ENCODE peak calls at places on chromosomes 16 and 17, in ten cellular contexts. One of them, this sample, is unnamed.

GRCh38 chr17:10226930-10227695 is 28.7 kb upstream of the GAS7 start:
- DNase-seq in GM23248: peak
- DNase-seq in PC-3: peak
- DNase-seq in mesendoderm: peak
- DNase-seq in adipocyte: peak
- DNase-seq in IMR-90: peak
- DNase-seq in astrocyte: no peak
- DNase-seq in fibroblast of lung: peak
- DNase-seq in mammary epithelial cell: no peak
- DNase-seq in neural progenitor cell: peak
- DNase-seq in this sample: peak

GRCh38 chr17:5164465-5164864 is 27.2 kb downstream of the ZNF594 start:
- DNase-seq in GM23248: no peak
- DNase-seq in PC-3: no peak
- DNase-seq in mesendoderm: no peak
- DNase-seq in adipocyte: no peak
- DNase-seq in IMR-90: no peak
- DNase-seq in astrocyte: no peak
- DNase-seq in fibroblast of lung: no peak
- DNase-seq in mammary epithelial cell: no peak
- DNase-seq in neural progenitor cell: no peak
- DNase-seq in this sample: no peak

GRCh38 chr16:68287276-68288251 is 23.2 kb downstream of the SLC7A6OS start:
- DNase-seq in GM23248: peak
- DNase-seq in PC-3: peak
- DNase-seq in mesendoderm: no peak
- DNase-seq in adipocyte: peak
- DNase-seq in IMR-90: peak
- DNase-seq in astrocyte: peak
- DNase-seq in fibroblast of lung: peak
- DNase-seq in mammary epithelial cell: peak
- DNase-seq in neural progenitor cell: no peak
- DNase-seq in this sample: no peak

GRCh38 chr17:49498037-49498615 is 3.0 kb downstream of the NGFR start:
- DNase-seq in GM23248: no peak
- DNase-seq in PC-3: peak
- DNase-seq in mesendoderm: peak
- DNase-seq in adipocyte: no peak
- DNase-seq in IMR-90: no peak
- DNase-seq in astrocyte: no peak
- DNase-seq in fibroblast of lung: no peak
- DNase-seq in mammary epithelial cell: no peak
- DNase-seq in neural progenitor cell: peak
- DNase-seq in this sample: no peak

GRCh38 chr17:52157161-52157560 is 1.4 kb downstream of the CA10 start:
- DNase-seq in GM23248: no peak
- DNase-seq in PC-3: no peak
- DNase-seq in mesendoderm: no peak
- DNase-seq in adipocyte: no peak
- DNase-seq in IMR-90: no peak
- DNase-seq in astrocyte: no peak
- DNase-seq in fibroblast of lung: no peak
- DNase-seq in mammary epithelial cell: no peak
- DNase-seq in neural progenitor cell: no peak
- DNase-seq in this sample: no peak

GRCh38 chr16:73059779-73060178 is 11.9 kb upstream of the ZFHX3 start:
- DNase-seq in GM23248: no peak
- DNase-seq in PC-3: no peak
- DNase-seq in mesendoderm: no peak
- DNase-seq in adipocyte: no peak
- DNase-seq in IMR-90: no peak
- DNase-seq in astrocyte: no peak
- DNase-seq in fibroblast of lung: peak
- DNase-seq in mammary epithelial cell: no peak
- DNase-seq in neural progenitor cell: no peak
- DNase-seq in this sample: no peak

GRCh38 chr17:39835038-39835786 is 28.9 kb downstream of the IKZF3 start:
- DNase-seq in GM23248: no peak
- DNase-seq in PC-3: no peak
- DNase-seq in mesendoderm: peak
- DNase-seq in adipocyte: no peak
- DNase-seq in IMR-90: no peak
- DNase-seq in astrocyte: no peak
- DNase-seq in fibroblast of lung: no peak
- DNase-seq in mammary epithelial cell: no peak
- DNase-seq in neural progenitor cell: peak
- DNase-seq in this sample: no peak

GRCh38 chr16:72985148-72985882 is 62.6 kb downstream of the ZFHX3 start:
- DNase-seq in GM23248: peak
- DNase-seq in PC-3: no peak
- DNase-seq in mesendoderm: no peak
- DNase-seq in adipocyte: peak
- DNase-seq in IMR-90: peak
- DNase-seq in astrocyte: peak
- DNase-seq in fibroblast of lung: peak
- DNase-seq in mammary epithelial cell: no peak
- DNase-seq in neural progenitor cell: no peak
- DNase-seq in this sample: no peak

GRCh38 chr17:1557355-1558095 is 5.1 kb downstream of the PITPNA start:
- DNase-seq in GM23248: peak
- DNase-seq in PC-3: no peak
- DNase-seq in mesendoderm: no peak
- DNase-seq in adipocyte: no peak
- DNase-seq in IMR-90: peak
- DNase-seq in astrocyte: peak
- DNase-seq in fibroblast of lung: peak
- DNase-seq in mammary epithelial cell: no peak
- DNase-seq in neural progenitor cell: no peak
- DNase-seq in this sample: peak

GRCh38 chr16:84483882-84484565 is 20.4 kb downstream of the MEAK7 start:
- DNase-seq in GM23248: no peak
- DNase-seq in PC-3: no peak
- DNase-seq in mesendoderm: no peak
- DNase-seq in adipocyte: no peak
- DNase-seq in IMR-90: no peak
- DNase-seq in astrocyte: no peak
- DNase-seq in fibroblast of lung: no peak
- DNase-seq in mammary epithelial cell: no peak
- DNase-seq in neural progenitor cell: no peak
- DNase-seq in this sample: peak

GRCh38 chr16:83137326-83137770 is 510.6 kb downstream of the CDH13 start:
- DNase-seq in GM23248: peak
- DNase-seq in PC-3: peak
- DNase-seq in mesendoderm: no peak
- DNase-seq in adipocyte: no peak
- DNase-seq in IMR-90: peak
- DNase-seq in astrocyte: peak
- DNase-seq in fibroblast of lung: peak
- DNase-seq in mammary epithelial cell: peak
- DNase-seq in neural progenitor cell: peak
- DNase-seq in this sample: peak
- H3K4me3 ChIP-seq in GM23248: peak
- H3K4me3 ChIP-seq in PC-3: peak
- H3K4me3 ChIP-seq in mesendoderm: no peak
- H3K4me3 ChIP-seq in adipocyte: peak
- H3K4me3 ChIP-seq in IMR-90: peak
- H3K4me3 ChIP-seq in astrocyte: peak
- H3K4me3 ChIP-seq in fibroblast of lung: peak
- H3K4me3 ChIP-seq in mammary epithelial cell: peak
- H3K4me3 ChIP-seq in neural progenitor cell: no peak
- H3K4me3 ChIP-seq in this sample: no peak

GRCh38 chr17:31560836-31561235 is 169.4 kb downstream of the RAB11FIP4 start:
- DNase-seq in GM23248: peak
- DNase-seq in PC-3: peak
- DNase-seq in mesendoderm: peak
- DNase-seq in adipocyte: peak
- DNase-seq in IMR-90: no peak
- DNase-seq in astrocyte: no peak
- DNase-seq in fibroblast of lung: no peak
- DNase-seq in mammary epithelial cell: no peak
- DNase-seq in neural progenitor cell: no peak
- DNase-seq in this sample: no peak
- H3K9ac ChIP-seq in GM23248: peak
- H3K9ac ChIP-seq in PC-3: peak
- H3K9ac ChIP-seq in mesendoderm: peak
- H3K9ac ChIP-seq in adipocyte: peak
- H3K9ac ChIP-seq in IMR-90: peak
- H3K9ac ChIP-seq in astrocyte: peak
- H3K9ac ChIP-seq in fibroblast of lung: peak
- H3K9ac ChIP-seq in mammary epithelial cell: no peak
- H3K9ac ChIP-seq in neural progenitor cell: no peak
- H3K9ac ChIP-seq in this sample: no peak

DNA sequence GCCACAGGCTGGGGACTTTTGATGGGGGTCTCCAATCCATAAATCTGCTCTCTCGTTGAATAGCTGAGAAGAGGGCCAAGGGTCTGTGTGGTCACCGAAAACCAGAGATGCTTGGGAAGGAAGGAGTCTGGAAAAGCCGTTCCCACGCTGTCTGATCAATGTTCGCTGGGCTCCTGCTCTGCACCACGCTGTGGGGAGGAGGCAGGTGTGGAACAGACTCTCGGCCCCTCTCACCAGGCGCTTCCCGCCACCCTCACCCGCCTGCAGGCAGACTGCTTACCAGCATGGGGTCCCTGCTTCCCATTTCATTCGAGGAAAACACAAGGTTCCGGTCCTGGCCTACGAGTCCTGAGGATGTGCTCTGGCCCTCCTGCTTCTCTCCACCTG is 702 bp upstream of the ALDH3A1 start:
- DNase-seq in GM23248: no peak
- DNase-seq in PC-3: no peak
- DNase-seq in mesendoderm: no peak
- DNase-seq in adipocyte: no peak
- DNase-seq in IMR-90: no peak
- DNase-seq in astrocyte: no peak
- DNase-seq in fibroblast of lung: no peak
- DNase-seq in mammary epithelial cell: no peak
- DNase-seq in neural progenitor cell: no peak
- DNase-seq in this sample: no peak
- H3K4me3 ChIP-seq in GM23248: no peak
- H3K4me3 ChIP-seq in PC-3: peak
- H3K4me3 ChIP-seq in mesendoderm: no peak
- H3K4me3 ChIP-seq in adipocyte: no peak
- H3K4me3 ChIP-seq in IMR-90: no peak
- H3K4me3 ChIP-seq in astrocyte: no peak
- H3K4me3 ChIP-seq in fibroblast of lung: no peak
- H3K4me3 ChIP-seq in mammary epithelial cell: no peak
- H3K4me3 ChIP-seq in neural progenitor cell: no peak
- H3K4me3 ChIP-seq in this sample: no peak

GRCh38 chr17:6701719-6702118 is 11.4 kb downstream of the SLC13A5 start:
- DNase-seq in GM23248: peak
- DNase-seq in PC-3: peak
- DNase-seq in mesendoderm: peak
- DNase-seq in adipocyte: peak
- DNase-seq in IMR-90: no peak
- DNase-seq in astrocyte: no peak
- DNase-seq in fibroblast of lung: no peak
- DNase-seq in mammary epithelial cell: no peak
- DNase-seq in neural progenitor cell: peak
- DNase-seq in this sample: peak
- H3K9ac ChIP-seq in GM23248: no peak
- H3K9ac ChIP-seq in PC-3: no peak
- H3K9ac ChIP-seq in mesendoderm: no peak
- H3K9ac ChIP-seq in adipocyte: no peak
- H3K9ac ChIP-seq in IMR-90: no peak
- H3K9ac ChIP-seq in astrocyte: no peak
- H3K9ac ChIP-seq in fibroblast of lung: no peak
- H3K9ac ChIP-seq in mammary epithelial cell: no peak
- H3K9ac ChIP-seq in neural progenitor cell: no peak
- H3K9ac ChIP-seq in this sample: no peak

DNA sequence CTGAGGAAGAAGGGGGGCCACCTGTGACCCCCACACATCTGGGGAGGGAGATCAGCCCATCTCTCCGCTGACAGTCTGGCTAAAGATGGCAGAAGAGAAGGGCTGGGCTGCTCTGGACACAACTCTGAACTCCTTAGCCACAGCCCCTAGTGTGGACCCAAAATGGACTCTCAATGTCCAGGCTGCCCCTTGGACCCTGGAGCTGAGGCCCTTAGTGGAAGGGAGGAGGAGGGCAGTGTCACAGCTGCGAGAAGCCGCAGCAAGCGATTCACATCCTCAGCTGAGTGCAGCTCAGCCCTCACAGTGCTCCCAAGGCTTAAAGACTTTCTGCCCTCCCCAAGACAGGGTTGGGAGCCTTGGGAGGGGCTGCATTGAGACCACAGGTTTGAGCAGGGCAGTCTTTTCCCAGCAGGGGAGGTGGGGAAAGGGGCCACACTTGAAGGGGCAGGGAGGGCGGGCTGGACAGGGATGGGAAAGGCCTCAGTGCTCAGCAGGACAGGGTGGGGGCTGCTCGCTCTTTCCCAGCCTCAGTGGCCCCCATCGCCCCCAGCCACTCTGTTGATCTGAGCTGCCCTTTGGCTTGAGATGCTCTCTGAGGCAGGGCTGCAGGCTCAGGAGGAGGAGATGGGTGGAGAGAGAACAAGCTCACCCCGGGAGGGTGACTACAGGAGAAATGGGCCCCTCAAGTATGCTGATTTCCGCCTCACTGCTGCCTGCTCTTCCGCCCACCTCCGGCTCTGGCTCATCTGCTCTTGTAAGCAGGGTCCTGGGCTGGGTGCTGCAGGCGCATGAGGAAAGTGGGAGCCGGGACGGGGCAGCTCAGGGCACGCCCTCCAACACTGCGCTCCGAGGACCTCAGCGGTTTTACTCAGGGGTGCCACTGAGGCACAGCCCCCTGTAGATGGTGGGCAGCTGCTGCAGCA is 50.9 kb upstream of the MTSS2 start:
- DNase-seq in GM23248: peak
- DNase-seq in PC-3: no peak
- DNase-seq in mesendoderm: no peak
- DNase-seq in adipocyte: peak
- DNase-seq in IMR-90: peak
- DNase-seq in astrocyte: no peak
- DNase-seq in fibroblast of lung: peak
- DNase-seq in mammary epithelial cell: no peak
- DNase-seq in neural progenitor cell: peak
- DNase-seq in this sample: no peak
- H3K4me3 ChIP-seq in GM23248: no peak
- H3K4me3 ChIP-seq in PC-3: no peak
- H3K4me3 ChIP-seq in mesendoderm: no peak
- H3K4me3 ChIP-seq in adipocyte: no peak
- H3K4me3 ChIP-seq in IMR-90: no peak
- H3K4me3 ChIP-seq in astrocyte: no peak
- H3K4me3 ChIP-seq in fibroblast of lung: no peak
- H3K4me3 ChIP-seq in mammary epithelial cell: no peak
- H3K4me3 ChIP-seq in neural progenitor cell: no peak
- H3K4me3 ChIP-seq in this sample: no peak

DNA sequence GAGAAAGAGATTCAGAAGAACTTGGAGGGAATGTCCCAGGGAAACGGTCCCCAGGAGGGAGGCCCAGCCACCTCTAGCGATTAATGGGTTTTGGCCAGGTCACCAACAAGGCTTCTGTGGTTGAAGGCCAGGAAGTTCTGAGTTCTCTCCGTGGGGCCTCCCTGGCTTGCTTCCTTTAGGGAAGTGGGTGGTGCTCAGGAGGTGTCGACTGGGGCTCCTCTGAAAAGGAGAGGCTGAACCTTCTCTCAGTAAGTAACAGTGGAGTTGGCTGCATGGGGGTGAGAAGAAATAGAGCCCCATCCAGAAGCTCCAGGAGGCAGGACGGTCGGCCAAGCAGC is 77.1 kb upstream of the GSE1 start:
- DNase-seq in GM23248: peak
- DNase-seq in PC-3: no peak
- DNase-seq in mesendoderm: no peak
- DNase-seq in adipocyte: no peak
- DNase-seq in IMR-90: no peak
- DNase-seq in astrocyte: no peak
- DNase-seq in fibroblast of lung: no peak
- DNase-seq in mammary epithelial cell: no peak
- DNase-seq in neural progenitor cell: no peak
- DNase-seq in this sample: no peak
- H3K9ac ChIP-seq in GM23248: peak
- H3K9ac ChIP-seq in PC-3: no peak
- H3K9ac ChIP-seq in mesendoderm: no peak
- H3K9ac ChIP-seq in adipocyte: no peak
- H3K9ac ChIP-seq in IMR-90: no peak
- H3K9ac ChIP-seq in astrocyte: no peak
- H3K9ac ChIP-seq in fibroblast of lung: no peak
- H3K9ac ChIP-seq in mammary epithelial cell: no peak
- H3K9ac ChIP-seq in neural progenitor cell: no peak
- H3K9ac ChIP-seq in this sample: peak

This sample was measured in colonic mucosa.